ENCODE peak calls at places on chromosomes 7 and 10, in five cellular contexts. One of them, this sample, is unnamed.

GRCh38 chr10:69980672-69981071 is 72.0 kb upstream of the MACROH2A2 start:
- DNase-seq in A549: no peak
- DNase-seq in ovary: no peak
- DNase-seq in pancreas: no peak
- DNase-seq in CD8-positive, alpha-beta T cell: no peak
- DNase-seq in this sample: no peak

GRCh38 chr7:131189488-131189887 is 138.2 kb upstream of the MKLN1 start:
- DNase-seq in A549: no peak
- DNase-seq in ovary: no peak
- DNase-seq in pancreas: no peak
- DNase-seq in CD8-positive, alpha-beta T cell: no peak
- DNase-seq in this sample: no peak

GRCh38 chr10:120833222-120833928 is 17.8 kb upstream of the WDR11 start:
- DNase-seq in A549: no peak
- DNase-seq in ovary: no peak
- DNase-seq in pancreas: no peak
- DNase-seq in CD8-positive, alpha-beta T cell: no peak
- DNase-seq in this sample: peak; percentile 6

GRCh38 chr7:108311446-108312168 is 144.6 kb downstream of the NRCAM start:
- DNase-seq in A549: no peak
- DNase-seq in ovary: no peak
- DNase-seq in pancreas: no peak
- DNase-seq in CD8-positive, alpha-beta T cell: no peak
- DNase-seq in this sample: no peak

GRCh38 chr10:28396317-28396716 is 93.5 kb upstream of the MPP7 start:
- DNase-seq in A549: no peak
- DNase-seq in ovary: no peak
- DNase-seq in pancreas: no peak
- DNase-seq in CD8-positive, alpha-beta T cell: no peak
- DNase-seq in this sample: no peak

GRCh38 chr10:3323865-3324498 is 151.4 kb upstream of the PITRM1 start:
- DNase-seq in A549: no peak
- DNase-seq in ovary: no peak
- DNase-seq in pancreas: no peak
- DNase-seq in CD8-positive, alpha-beta T cell: no peak
- DNase-seq in this sample: no peak

GRCh38 chr10:119441151-119441821 is 101.2 kb downstream of the RGS10 start:
- DNase-seq in A549: no peak
- DNase-seq in ovary: peak; percentile 71
- DNase-seq in pancreas: no peak
- DNase-seq in CD8-positive, alpha-beta T cell: no peak
- DNase-seq in this sample: no peak

GRCh38 chr7:91266931-91267557 is 2.8 kb downstream of the FZD1 start:
- DNase-seq in A549: no peak
- DNase-seq in ovary: peak; percentile 51
- DNase-seq in pancreas: no peak
- DNase-seq in CD8-positive, alpha-beta T cell: no peak
- DNase-seq in this sample: no peak

GRCh38 chr7:151248191-151249033 is at the start of gene SMARCD3:
- DNase-seq in A549: peak; percentile 51
- DNase-seq in ovary: peak; percentile 81
- DNase-seq in pancreas: peak; percentile 70
- DNase-seq in CD8-positive, alpha-beta T cell: no peak
- DNase-seq in this sample: peak; percentile 89

GRCh38 chr7:109793-110556 is 82.4 kb upstream of the FAM20C start:
- DNase-seq in A549: no peak
- DNase-seq in ovary: no peak
- DNase-seq in pancreas: no peak
- DNase-seq in CD8-positive, alpha-beta T cell: no peak
- DNase-seq in this sample: no peak

GRCh38 chr10:77310288-77310687 is 327.3 kb downstream of the KCNMA1 start:
- DNase-seq in A549: no peak
- DNase-seq in ovary: no peak
- DNase-seq in pancreas: no peak
- DNase-seq in CD8-positive, alpha-beta T cell: no peak
- DNase-seq in this sample: no peak

DNA sequence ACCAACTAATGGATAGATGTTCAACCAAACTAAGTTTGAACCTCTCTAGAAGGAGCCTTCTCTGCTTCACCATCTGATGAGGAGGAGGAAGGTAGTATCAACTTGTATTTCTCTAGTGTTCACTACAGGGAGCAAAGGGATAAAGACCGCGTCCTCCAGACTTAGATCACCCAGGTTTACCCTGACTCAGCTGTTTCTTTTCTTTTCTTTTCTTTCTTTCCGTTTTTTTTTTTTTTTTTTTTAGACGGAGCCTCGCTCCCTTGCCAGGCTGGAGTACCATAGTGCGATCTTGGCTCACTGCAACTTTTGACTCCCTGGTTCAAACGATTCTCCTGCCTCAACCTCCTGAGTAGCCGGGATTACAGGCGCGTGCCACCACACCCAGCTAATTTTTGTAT is 59.8 kb downstream of the C10orf105 start:
- DNase-seq in A549: no peak
- DNase-seq in ovary: no peak
- DNase-seq in pancreas: no peak
- DNase-seq in CD8-positive, alpha-beta T cell: no peak
- DNase-seq in this sample: no peak
- TF ChIP-seq CTCF in A549: no peak
- TF ChIP-seq CTCF in ovary: no peak
- TF ChIP-seq CTCF in pancreas: no peak
- TF ChIP-seq CTCF in CD8-positive, alpha-beta T cell: no peak
- TF ChIP-seq CTCF in this sample: no peak

GRCh38 chr7:1450431-1450830 is 8.8 kb downstream of the MICALL2 start:
- DNase-seq in A549: no peak
- DNase-seq in ovary: no peak
- DNase-seq in pancreas: no peak
- DNase-seq in CD8-positive, alpha-beta T cell: no peak
- DNase-seq in this sample: no peak

GRCh38 chr7:1449951-1450350 is 9.3 kb downstream of the MICALL2 start:
- DNase-seq in A549: no peak
- DNase-seq in ovary: no peak
- DNase-seq in pancreas: no peak
- DNase-seq in CD8-positive, alpha-beta T cell: no peak
- DNase-seq in this sample: no peak

GRCh38 chr7:1450987-1451386 is 8.3 kb downstream of the MICALL2 start:
- DNase-seq in A549: no peak
- DNase-seq in ovary: no peak
- DNase-seq in pancreas: no peak
- DNase-seq in CD8-positive, alpha-beta T cell: no peak
- DNase-seq in this sample: no peak

GRCh38 chr7:1454471-1455065 is 4.7 kb downstream of the MICALL2 start:
- DNase-seq in A549: no peak
- DNase-seq in ovary: no peak
- DNase-seq in pancreas: peak; percentile 34
- DNase-seq in CD8-positive, alpha-beta T cell: no peak
- DNase-seq in this sample: no peak

DNA sequence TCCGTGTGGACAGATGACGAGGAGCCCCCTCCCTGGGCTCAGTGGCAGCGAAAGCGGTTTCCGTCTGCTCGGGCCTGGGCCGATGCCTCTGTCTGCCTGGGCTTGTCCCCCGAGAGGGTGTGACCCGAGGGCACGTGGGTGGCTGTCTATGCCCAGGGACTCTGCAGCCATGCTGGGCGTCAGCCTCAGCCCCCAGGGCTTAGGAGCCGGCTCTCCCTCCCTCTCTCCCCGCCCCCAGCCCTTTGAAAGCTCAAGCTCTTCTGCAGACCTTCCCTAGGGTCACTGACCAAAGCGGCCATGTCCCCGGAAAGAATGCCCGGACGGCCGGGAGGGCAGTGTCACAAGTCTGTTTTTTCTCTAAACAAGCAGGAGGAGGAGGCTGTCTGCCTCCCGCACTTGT is 7.1 kb downstream of the MICALL2 start:
- DNase-seq in A549: no peak
- DNase-seq in ovary: no peak
- DNase-seq in pancreas: no peak
- DNase-seq in CD8-positive, alpha-beta T cell: no peak
- DNase-seq in this sample: no peak
- H3K4me3 ChIP-seq in A549: no peak overlapping the region
- H3K4me3 ChIP-seq in ovary: no peak overlapping the region
- H3K4me3 ChIP-seq in pancreas: no peak overlapping the region
- H3K4me3 ChIP-seq in CD8-positive, alpha-beta T cell: no peak overlapping the region
- H3K4me3 ChIP-seq in this sample: no peak overlapping the region

DNA sequence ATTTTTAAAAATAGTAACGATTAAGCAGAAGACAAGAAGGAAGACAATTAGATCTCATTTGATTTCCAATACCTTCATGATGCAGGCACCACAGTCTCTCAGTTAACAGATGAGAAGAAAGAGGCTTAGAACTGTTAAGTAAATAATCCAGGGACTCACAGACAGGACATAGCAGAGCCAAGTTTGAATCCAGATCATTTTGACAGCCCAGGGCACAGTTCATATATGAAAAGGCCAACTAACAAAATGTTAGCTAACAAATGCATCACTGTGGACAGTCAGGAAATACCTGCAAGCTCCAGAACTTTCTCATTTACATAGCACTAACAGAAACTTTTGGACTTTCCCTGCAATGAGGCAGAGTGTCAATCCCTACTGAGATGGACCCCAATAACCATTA is 4.2 kb upstream of the NPSR1 start:
- DNase-seq in A549: no peak
- DNase-seq in ovary: no peak
- DNase-seq in pancreas: no peak
- DNase-seq in CD8-positive, alpha-beta T cell: no peak
- DNase-seq in this sample: no peak
- TF ChIP-seq CTCF in A549: no peak
- TF ChIP-seq CTCF in ovary: no peak
- TF ChIP-seq CTCF in pancreas: no peak
- TF ChIP-seq CTCF in CD8-positive, alpha-beta T cell: no peak
- TF ChIP-seq CTCF in this sample: no peak

GRCh38 chr7:69374036-69374420 is 224.2 kb upstream of the AUTS2 start:
- DNase-seq in A549: no peak
- DNase-seq in ovary: no peak
- DNase-seq in pancreas: no peak
- DNase-seq in CD8-positive, alpha-beta T cell: no peak
- DNase-seq in this sample: no peak
- H3K4me3 ChIP-seq in A549: no peak overlapping the region
- H3K4me3 ChIP-seq in ovary: no peak overlapping the region
- H3K4me3 ChIP-seq in pancreas: no peak overlapping the region
- H3K4me3 ChIP-seq in CD8-positive, alpha-beta T cell: no peak overlapping the region
- H3K4me3 ChIP-seq in this sample: no peak overlapping the region

GRCh38 chr7:158646766-158647474 is 57.7 kb downstream of the NCAPG2 start:
- DNase-seq in A549: no peak
- DNase-seq in ovary: no peak
- DNase-seq in pancreas: no peak
- DNase-seq in CD8-positive, alpha-beta T cell: no peak
- DNase-seq in this sample: no peak
- TF ChIP-seq CTCF in A549: peak; percentile 50
- TF ChIP-seq CTCF in ovary: no peak
- TF ChIP-seq CTCF in pancreas: no peak
- TF ChIP-seq CTCF in CD8-positive, alpha-beta T cell: no peak
- TF ChIP-seq CTCF in this sample: peak; percentile 17

GRCh38 chr10:21964983-21965665 is 38.4 kb downstream of the DNAJC1 start:
- DNase-seq in A549: no peak
- DNase-seq in ovary: no peak
- DNase-seq in pancreas: no peak
- DNase-seq in CD8-positive, alpha-beta T cell: no peak
- DNase-seq in this sample: no peak
- H3K4me3 ChIP-seq in A549: no peak overlapping the region
- H3K4me3 ChIP-seq in ovary: no peak overlapping the region
- H3K4me3 ChIP-seq in pancreas: no peak overlapping the region
- H3K4me3 ChIP-seq in CD8-positive, alpha-beta T cell: no peak overlapping the region
- H3K4me3 ChIP-seq in this sample: no peak overlapping the region

DNA sequence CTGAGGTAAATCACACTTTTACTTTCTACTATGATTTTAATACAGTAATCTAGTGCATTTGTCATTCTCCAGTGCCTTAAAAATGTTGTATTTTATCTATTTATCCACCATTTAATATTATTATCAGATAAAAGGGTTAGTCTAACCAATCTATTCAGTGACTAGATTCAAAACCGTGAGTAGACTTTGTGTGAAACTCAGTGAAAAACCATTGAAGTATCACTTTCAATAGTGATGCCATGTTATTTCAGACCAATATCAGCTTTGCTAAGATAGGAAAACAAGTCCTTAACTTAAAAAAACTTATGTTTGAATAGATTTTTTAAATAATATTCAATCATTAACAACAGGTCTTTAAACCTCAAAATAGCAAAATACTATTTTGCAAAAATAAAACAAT is 1628.7 kb downstream of the REEP3 start:
- DNase-seq in A549: no peak
- DNase-seq in ovary: no peak
- DNase-seq in pancreas: no peak
- DNase-seq in CD8-positive, alpha-beta T cell: no peak
- DNase-seq in this sample: no peak
- TF ChIP-seq CTCF in A549: no peak
- TF ChIP-seq CTCF in ovary: no peak
- TF ChIP-seq CTCF in pancreas: no peak
- TF ChIP-seq CTCF in CD8-positive, alpha-beta T cell: no peak
- TF ChIP-seq CTCF in this sample: no peak

GRCh38 chr10:124347956-124348355 is 70.8 kb downstream of the OAT start:
- DNase-seq in A549: no peak
- DNase-seq in ovary: no peak
- DNase-seq in pancreas: no peak
- DNase-seq in CD8-positive, alpha-beta T cell: no peak
- DNase-seq in this sample: peak; percentile 21
- H3K4me3 ChIP-seq in A549: no peak overlapping the region
- H3K4me3 ChIP-seq in ovary: no peak overlapping the region
- H3K4me3 ChIP-seq in pancreas: no peak overlapping the region
- H3K4me3 ChIP-seq in CD8-positive, alpha-beta T cell: no peak overlapping the region
- H3K4me3 ChIP-seq in this sample: no peak overlapping the region

This sample was measured in Caco-2.